ENCODE peak calls at places on chromosome 21, in ten cellular contexts. D, V, H, U, X, J, I, L, K and T are unnamed samples.
A peak's percentile ranks its signal among the peaks of the same experiment; 100 is the strongest.

GRCh38 chr21:42201615-42202161 is 17.3 kb upstream of the ABCG1 start:
- DNase-seq in L (no peak), X (no peak), D (no peak), V (peak; percentile 3), I (no peak), J (no peak), U (no peak), H (no peak), K (no peak), T (no peak)

GRCh38 chr21:38984982-38985422 is 179.3 kb downstream of the ETS2 start:
- DNase-seq in H (no peak), V (no peak), I (no peak), X (no peak), L (no peak), K (no peak), J (no peak), U (no peak), D (no peak), T (no peak)

GRCh38 chr21:38646213-38646837 is 148.0 kb upstream of the ERG start:
- DNase-seq in I (no peak), H (peak; percentile 72), D (no peak), J (no peak), K (no peak), V (no peak), X (no peak), U (no peak), L (no peak), T (no peak)

GRCh38 chr21:17002628-17003027 is 510.2 kb upstream of the CXADR start:
- DNase-seq in I (no peak), U (no peak), K (no peak), H (no peak), L (no peak), V (no peak), X (no peak), D (no peak), J (no peak), T (no peak)

GRCh38 chr21:43929217-43929971 is 64.4 kb downstream of the AGPAT3 start:
- DNase-seq in K (peak; percentile 82), H (no peak), U (peak; percentile 96), V (peak; percentile 58), I (peak; percentile 79), J (no peak), D (no peak), X (no peak), L (peak; percentile 45), T (peak; percentile 41)

GRCh38 chr21:42413093-42413492 is 9.4 kb downstream of the UBASH3A start:
- DNase-seq in L (no peak), U (no peak), X (no peak), I (no peak), H (no peak), V (no peak), D (no peak), J (peak; percentile 42), K (no peak), T (no peak)

GRCh38 chr21:20647603-20648002 is 350.6 kb upstream of the NCAM2 start:
- DNase-seq in I (no peak), U (no peak), V (no peak), X (no peak), L (no peak), D (no peak), J (no peak), H (peak; percentile 73), K (no peak), T (no peak)

GRCh38 chr21:38965910-38966504 is 160.3 kb downstream of the ETS2 start:
- DNase-seq in V (peak; percentile 66), X (no peak), H (no peak), U (peak; percentile 62), I (no peak), K (no peak), J (peak; percentile 78), L (no peak), D (peak; percentile 88), T (peak; percentile 73)

GRCh38 chr21:34018185-34018584 is 55.2 kb upstream of the MRPS6 start:
- DNase-seq in I (no peak), X (no peak), K (no peak), J (no peak), L (no peak), H (no peak), D (no peak), U (no peak), V (no peak), T (no peak)

GRCh38 chr21:34017127-34017961 is 56.0 kb upstream of the MRPS6 start:
- DNase-seq in J (no peak), I (no peak), X (no peak), L (no peak), H (no peak), U (no peak), D (no peak), K (no peak), V (no peak), T (no peak)

GRCh38 chr21:34019402-34019801 is 54.0 kb upstream of the MRPS6 start:
- DNase-seq in J (no peak), X (no peak), D (no peak), H (no peak), L (no peak), V (no peak), I (no peak), K (no peak), U (no peak), T (no peak)

GRCh38 chr21:34020005-34020847 is 53.2 kb upstream of the MRPS6 start:
- DNase-seq in J (no peak), L (no peak), V (no peak), I (no peak), U (no peak), D (peak; percentile 5), X (no peak), H (no peak), K (no peak), T (no peak)

DNA sequence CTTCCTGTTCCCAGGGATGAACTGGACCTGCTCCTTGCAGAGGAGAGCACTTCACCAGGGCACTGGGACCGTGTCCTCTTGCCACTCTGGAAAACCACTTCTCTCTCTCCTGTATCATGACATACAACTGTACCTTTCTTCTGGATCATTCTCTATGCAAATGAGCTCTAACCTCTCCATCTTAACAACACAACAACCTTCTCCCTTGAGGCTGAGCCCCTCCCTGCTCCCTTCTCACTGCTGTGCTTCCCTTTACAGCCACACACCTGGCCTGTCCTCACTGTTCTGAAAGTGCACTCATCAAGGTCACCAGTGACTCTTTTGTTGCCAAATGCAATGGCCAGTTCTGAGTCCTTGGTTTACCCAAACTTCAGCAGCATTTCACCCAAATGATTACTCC is 54.5 kb upstream of the MRPS6 start:
- DNase-seq in D (no peak), U (no peak), V (no peak), X (no peak), H (no peak), I (no peak), K (no peak), J (no peak), L (no peak), T (no peak)
- TF ChIP-seq CTCF in D (no peak), U (no peak), V (no peak), X (no peak), H (no peak), I (no peak), K (no peak), J (no peak), L (no peak), T (no peak)

GRCh38 chr21:35932232-35932911 is 128.0 kb downstream of the SETD4 start:
- DNase-seq in H (peak; percentile 90), X (no peak), V (peak; percentile 52), U (peak; percentile 69), J (no peak), K (peak; percentile 70), I (no peak), L (no peak), D (peak; percentile 24), T (peak; percentile 31)

DNA sequence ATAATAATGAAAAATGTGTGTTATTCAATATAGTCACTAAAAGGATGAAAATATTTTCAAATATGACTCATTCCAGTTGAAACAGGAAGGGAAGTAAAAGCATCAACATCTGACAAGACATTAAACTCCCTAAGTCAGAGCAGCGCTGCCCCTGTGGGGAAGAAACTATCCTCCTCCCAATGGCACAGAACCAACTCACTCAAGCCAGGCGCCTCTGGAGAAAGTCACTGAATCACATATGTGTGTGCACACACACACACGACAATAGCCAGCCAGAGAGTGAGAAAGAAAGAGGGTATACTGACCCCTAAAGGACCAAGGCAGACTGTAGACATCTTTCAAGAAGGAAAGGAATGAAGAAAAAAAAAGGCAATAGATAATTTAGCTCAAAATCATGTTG is 126.9 kb downstream of the SETD4 start:
- DNase-seq in K (no peak), V (peak; percentile 54), J (no peak), H (peak; percentile 86), D (no peak), U (peak; percentile 75), I (no peak), L (no peak), X (no peak), T (peak; percentile 57)
- H3K27ac ChIP-seq in K (peak overlapping the region; percentile 75), V (peak overlapping the region; percentile 70), J (no peak overlapping the region), H (peak overlapping the region; percentile 64), D (no peak overlapping the region), U (no peak overlapping the region), I (peak overlapping the region; percentile 65), L (peak overlapping the region; percentile 32), X (no peak overlapping the region), T (no peak overlapping the region)

GRCh38 chr21:34517491-34518245 is 5.7 kb upstream of the KCNE1 start:
- DNase-seq in D (peak; percentile 32), U (no peak), K (no peak), V (no peak), J (no peak), I (no peak), L (no peak), X (no peak), H (peak; percentile 25), T (no peak)
- TF ChIP-seq CTCF in D (no peak), U (peak; percentile 13), K (peak; percentile 8), V (no peak), J (peak; percentile 37), I (peak; percentile 51), L (no peak), X (no peak), H (peak; percentile 59), T (no peak)

GRCh38 chr21:27571706-27572105 is 604.8 kb upstream of the ADAMTS5 start:
- DNase-seq in I (no peak), U (no peak), L (no peak), J (no peak), V (no peak), K (no peak), D (no peak), H (peak; percentile 70), X (no peak), T (no peak)
- H3K27ac ChIP-seq in I (no peak overlapping the region), U (no peak overlapping the region), L (no peak overlapping the region), J (no peak overlapping the region), V (no peak overlapping the region), K (no peak overlapping the region), D (no peak overlapping the region), H (peak overlapping the region; percentile 38), X (no peak overlapping the region), T (no peak overlapping the region)